ENCODE peak calls at places on chromosomes 16 and 17, in four cellular contexts. X is HFF-Myc, H is brain microvascular endothelial cell, A is adrenal gland. B is an unnamed sample.

GRCh38 chr16:78684040-78684611 is 584.7 kb downstream of the WWOX start:
- DNase-seq in X (no peak), H (peak; percentile 82), A (peak; percentile 71), B (no peak)

GRCh38 chr17:40304464-40304863 is 4.5 kb upstream of the RARA start:
- DNase-seq in X (no peak), H (no peak), A (no peak), B (peak; percentile 76)

GRCh38 chr16:1493746-1494094 is 560 bp downstream of the TELO2 start:
- DNase-seq in X (no peak), H (no peak), A (no peak), B (no peak)

GRCh38 chr17:79845601-79845949 is 6.3 kb upstream of the CBX4 start:
- DNase-seq in X (no peak), H (no peak), A (no peak), B (no peak)

GRCh38 chr17:49576121-49576905 is 642 bp downstream of the NXPH3 start:
- DNase-seq in X (no peak), H (no peak), A (peak; percentile 27), B (peak; percentile 77)

GRCh38 chr16:47886631-47887415 is 269.0 kb downstream of the ABCC12 start:
- DNase-seq in X (no peak), H (no peak), A (no peak), B (no peak)

GRCh38 chr17:19306160-19307111 is 56.1 kb downstream of the B9D1 start:
- DNase-seq in X (no peak), H (no peak), A (no peak), B (no peak)

GRCh38 chr16:87963400-87963799 is 12.2 kb downstream of the BANP start:
- DNase-seq in X (peak; percentile 64), H (peak; percentile 89), A (no peak), B (peak; percentile 92)

GRCh38 chr16:4415538-4416199 is 727 bp downstream of the CORO7 start:
- DNase-seq in X (no peak), H (no peak), A (peak; percentile 44), B (peak; percentile 59)

GRCh38 chr16:23252310-23252709 is 49.8 kb upstream of the SCNN1B start:
- DNase-seq in X (no peak), H (no peak), A (no peak), B (no peak)

GRCh38 chr17:48486557-48486956 is 44.3 kb downstream of the HOXB1 start:
- DNase-seq in X (peak; percentile 84), H (peak; percentile 94), A (no peak), B (peak; percentile 85)

GRCh38 chr16:22646948-22647556 is 136.4 kb downstream of the NPIPB5 start:
- DNase-seq in X (no peak), H (no peak), A (no peak), B (no peak)

GRCh38 chr17:32696426-32696825 is 180.5 kb downstream of the MYO1D start:
- DNase-seq in X (no peak), H (no peak), A (no peak), B (no peak)

GRCh38 chr17:77728871-77729270 is 229.6 kb upstream of the TNRC6C start:
- DNase-seq in X (no peak), H (no peak), A (no peak), B (no peak)

GRCh38 chr17:77727216-77727615 is 231.3 kb upstream of the TNRC6C start:
- DNase-seq in X (no peak), H (no peak), A (no peak), B (no peak)

GRCh38 chr17:77729587-77729986 is 228.9 kb upstream of the TNRC6C start:
- DNase-seq in X (no peak), H (no peak), A (no peak), B (no peak)

GRCh38 chr17:77726549-77726957 is 231.9 kb upstream of the TNRC6C start:
- DNase-seq in X (no peak), H (no peak), A (no peak), B (no peak)

GRCh38 chr17:77728022-77728671 is 230.4 kb upstream of the TNRC6C start:
- DNase-seq in X (peak; percentile 78), H (peak; percentile 6), A (no peak), B (peak; percentile 38)
- TF ChIP-seq CTCF in X (peak; percentile 63), H (peak; percentile 17), A (no peak), B (peak; percentile 41)

GRCh38 chr16:57997528-57998265 is 2.8 kb downstream of the ZNF319 start:
- DNase-seq in X (no peak), H (no peak), A (no peak), B (no peak)
- H3K4me3 ChIP-seq in X (no peak overlapping the region), H (no peak overlapping the region), A (no peak overlapping the region), B (no peak overlapping the region)

GRCh38 chr16:68368602-68368944 is 57.8 kb downstream of the PRMT7 start:
- DNase-seq in X (no peak), H (no peak), A (no peak), B (no peak)

GRCh38 chr16:68366062-68366461 is 55.2 kb downstream of the PRMT7 start:
- DNase-seq in X (no peak), H (no peak), A (no peak), B (no peak)

GRCh38 chr16:68367891-68368601 is 57.2 kb downstream of the PRMT7 start:
- DNase-seq in X (no peak), H (no peak), A (no peak), B (no peak)

GRCh38 chr16:68367440-68367839 is 56.6 kb downstream of the PRMT7 start:
- DNase-seq in X (no peak), H (no peak), A (no peak), B (peak; percentile 14)

GRCh38 chr16:68367034-68367433 is 56.2 kb downstream of the PRMT7 start:
- DNase-seq in X (no peak), H (peak; percentile 33), A (peak; percentile 50), B (no peak)
- TF ChIP-seq CTCF in X (no peak), H (peak; percentile 66), A (peak; percentile 38), B (peak; percentile 5)

GRCh38 chr16:66521227-66521626 is 28.7 kb downstream of the TK2 start:
- DNase-seq in X (no peak), H (no peak), A (no peak), B (no peak)
- H3K4me3 ChIP-seq in X (no peak overlapping the region), H (no peak overlapping the region), A (no peak overlapping the region), B (no peak overlapping the region)

GRCh38 chr17:14227052-14227451 is 9.6 kb downstream of the CDRT15 start:
- DNase-seq in X (no peak), H (no peak), A (no peak), B (no peak)
- TF ChIP-seq CTCF in X (no peak), H (no peak), A (no peak), B (no peak)

GRCh38 chr17:81967533-81968395 is 6.8 kb upstream of the NOTUM start:
- DNase-seq in X (peak; percentile 24), H (no peak), A (peak; percentile 89), B (peak; percentile 80)
- H3K4me3 ChIP-seq in X (no peak overlapping the region), H (no peak overlapping the region), A (no peak overlapping the region), B (peak overlapping the region; percentile 19)

GRCh38 chr16:82603784-82604411 is 22.9 kb upstream of the CDH13 start:
- DNase-seq in X (no peak), H (peak; percentile 59), A (peak; percentile 16), B (peak; percentile 75)
- TF ChIP-seq CTCF in X (peak; percentile 69), H (peak; percentile 93), A (peak; percentile 23), B (peak; percentile 80)

DNA sequence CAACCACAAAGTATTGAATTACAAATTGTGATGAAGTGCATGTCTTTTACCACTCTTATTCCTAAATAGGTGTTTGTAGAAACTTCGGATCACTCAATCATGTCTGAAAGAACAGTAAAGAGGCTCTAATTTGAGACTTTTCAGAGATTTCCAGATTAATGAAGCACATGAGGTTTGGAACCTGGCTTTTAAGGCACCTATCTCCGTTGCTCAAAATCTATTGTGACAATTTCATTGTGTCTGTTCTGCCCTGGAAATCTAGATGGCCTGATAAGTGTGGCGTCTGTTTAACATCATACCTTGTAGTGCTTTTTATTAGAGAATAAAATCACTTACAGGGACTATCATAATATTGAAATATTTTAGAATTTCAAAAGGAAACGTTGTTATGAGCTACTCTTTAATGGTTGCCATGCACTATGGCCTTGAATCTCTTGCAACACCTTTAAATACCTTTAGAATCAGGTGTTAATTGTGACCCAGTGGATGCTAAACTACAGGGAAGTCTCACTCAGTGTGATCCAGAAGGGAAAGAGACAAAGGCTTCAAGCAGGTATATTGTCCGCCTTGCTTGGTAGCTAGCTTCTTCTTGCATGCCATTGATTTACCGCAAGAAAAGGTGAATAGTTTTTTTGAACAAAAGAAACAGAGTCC is 210.3 kb downstream of the CNTNAP4 start:
- DNase-seq in X (no peak), H (no peak), A (no peak), B (no peak)
- H3K4me3 ChIP-seq in X (no peak overlapping the region), H (no peak overlapping the region), A (no peak overlapping the region), B (no peak overlapping the region)

B was measured in foreskin fibroblast.